ENCODE peak calls at places on chromosomes 11 and 22, in four cellular contexts. R is esophagus muscularis mucosa, Y is heart right ventricle, X is uterus. O is an unnamed sample.
A peak's percentile ranks its signal among the peaks of the same experiment; 100 is the strongest.

GRCh38 chr22:27507935-27508504 is 293.5 kb downstream of the MN1 start:
- DNase-seq in R (no peak), Y (no peak), X (no peak), O (no peak)

GRCh38 chr11:67268036-67268683 is 1.9 kb downstream of the GRK2 start:
- DNase-seq in R (no peak), Y (no peak), X (no peak), O (peak; percentile 67)

GRCh38 chr11:10522921-10523320 is 18.1 kb downstream of the RNF141 start:
- DNase-seq in R (no peak), Y (no peak), X (peak; percentile 33), O (no peak)

GRCh38 chr11:121572581-121573059 is 119.9 kb upstream of the SORL1-AS1 start:
- DNase-seq in R (no peak), Y (no peak), X (no peak), O (no peak)

GRCh38 chr11:76680517-76681425 is 10.2 kb upstream of the LRRC32 start:
- DNase-seq in R (no peak), Y (peak; percentile 87), X (peak; percentile 74), O (peak; percentile 83)

GRCh38 chr11:12224537-12224893 is 114.1 kb downstream of the MICAL2 start:
- DNase-seq in R (peak; percentile 95), Y (peak; percentile 76), X (peak; percentile 51), O (peak; percentile 84)

GRCh38 chr11:104104664-104105063 is 59.3 kb downstream of the PDGFD start:
- DNase-seq in R (no peak), Y (no peak), X (no peak), O (no peak)

GRCh38 chr22:29773233-29773632 is 6.1 kb downstream of the UQCR10 start:
- DNase-seq in R (no peak), Y (no peak), X (no peak), O (no peak)

GRCh38 chr22:40238425-40239344 is 61.0 kb downstream of the TNRC6B start:
- DNase-seq in R (no peak), Y (no peak), X (peak; percentile 47), O (no peak)

GRCh38 chr11:61132646-61133045 is 28.6 kb downstream of the VPS37C start:
- DNase-seq in R (no peak), Y (no peak), X (no peak), O (no peak)

GRCh38 chr11:61133145-61133544 is 28.1 kb downstream of the VPS37C start:
- DNase-seq in R (no peak), Y (no peak), X (no peak), O (no peak)

GRCh38 chr11:61131186-61131585 is 28.9 kb downstream of the CD5 start:
- DNase-seq in R (no peak), Y (no peak), X (no peak), O (no peak)

GRCh38 chr11:61131586-61131985 is 29.3 kb downstream of the CD5 start:
- DNase-seq in R (no peak), Y (no peak), X (no peak), O (no peak)

GRCh38 chr11:61131998-61132555 is 29.1 kb downstream of the VPS37C start:
- DNase-seq in R (no peak), Y (no peak), X (no peak), O (no peak)
- H3K9me3 ChIP-seq in R (no peaks in the 10 kb centered on the region), Y (no peaks in the 10 kb centered on the region), X (no peaks in the 10 kb centered on the region), O (no peaks in the 10 kb centered on the region)

GRCh38 chr22:47367993-47368945 is 605.8 kb downstream of the TBC1D22A start:
- DNase-seq in R (no peak), Y (no peak), X (no peak), O (no peak)
- H3K9me3 ChIP-seq in R (no peaks in the 10 kb centered on the region), Y (no peaks in the 10 kb centered on the region), X (no peaks in the 10 kb centered on the region), O (no peaks in the 10 kb centered on the region)

GRCh38 chr22:49426618-49427266 is 400.9 kb downstream of the BRD1 start:
- DNase-seq in R (no peak), Y (no peak), X (no peak), O (no peak)

GRCh38 chr22:49427341-49427740 is 400.3 kb downstream of the BRD1 start:
- DNase-seq in R (no peak), Y (no peak), X (no peak), O (no peak)

GRCh38 chr22:49431559-49431958 is 396.1 kb downstream of the BRD1 start:
- DNase-seq in R (no peak), Y (no peak), X (no peak), O (no peak)

GRCh38 chr22:49427941-49428340 is 399.7 kb downstream of the BRD1 start:
- DNase-seq in R (no peak), Y (no peak), X (no peak), O (no peak)

DNA sequence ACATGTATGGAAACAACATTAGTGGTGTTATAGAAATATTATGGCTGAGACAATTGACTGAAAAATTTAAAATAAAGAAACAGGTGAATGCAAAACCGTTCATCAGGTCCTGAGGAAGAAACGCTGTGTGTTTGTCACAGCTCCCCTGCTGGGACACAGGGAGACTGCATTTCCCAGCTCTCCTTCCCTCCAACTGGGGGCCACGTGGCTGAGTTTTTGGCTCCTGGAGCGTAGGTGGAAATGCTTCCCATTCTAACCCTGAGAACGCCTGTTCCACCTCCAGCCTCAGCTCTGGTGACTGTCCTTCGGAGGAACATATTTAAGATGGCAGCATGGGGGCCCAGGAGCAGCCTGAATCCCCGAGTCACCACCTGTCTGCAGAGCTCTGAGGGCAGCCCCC is 398.6 kb downstream of the BRD1 start:
- DNase-seq in R (no peak), Y (no peak), X (no peak), O (no peak)
- H3K9me3 ChIP-seq in R (peaks cover under 1% of the 10 kb centered on the region), Y (no peaks in the 10 kb centered on the region), X (no peaks in the 10 kb centered on the region), O (no peaks in the 10 kb centered on the region)

GRCh38 chr22:48305726-48306235 is 1521.9 kb downstream of the BRD1 start:
- DNase-seq in R (no peak), Y (no peak), X (no peak), O (no peak)

GRCh38 chr22:48306284-48306683 is 1521.4 kb downstream of the BRD1 start:
- DNase-seq in R (no peak), Y (no peak), X (no peak), O (no peak)

GRCh38 chr22:48307941-48308340 is 1519.7 kb downstream of the BRD1 start:
- DNase-seq in R (no peak), Y (no peak), X (no peak), O (no peak)

GRCh38 chr22:48309115-48309705 is 1518.5 kb downstream of the BRD1 start:
- DNase-seq in R (no peak), Y (no peak), X (no peak), O (no peak)

GRCh38 chr22:48306785-48307570 is 1520.7 kb downstream of the BRD1 start:
- DNase-seq in R (no peak), Y (no peak), X (no peak), O (no peak)
- H3K9me3 ChIP-seq in R (no peaks in the 10 kb centered on the region), Y (no peaks in the 10 kb centered on the region), X (no peaks in the 10 kb centered on the region), O (no peaks in the 10 kb centered on the region)

GRCh38 chr22:24108073-24108472 is 73.2 kb upstream of the SUSD2 start:
- DNase-seq in R (no peak), Y (no peak), X (no peak), O (no peak)
- H3K9me3 ChIP-seq in R (no peaks in the 10 kb centered on the region), Y (no peaks in the 10 kb centered on the region), X (no peaks in the 10 kb centered on the region), O (no peaks in the 10 kb centered on the region)

GRCh38 chr11:70811915-70812314 is 413.6 kb downstream of the CTTN start:
- DNase-seq in R (no peak), Y (no peak), X (no peak), O (no peak)

GRCh38 chr11:70813651-70814050 is 415.3 kb downstream of the CTTN start:
- DNase-seq in R (no peak), Y (no peak), X (no peak), O (no peak)

GRCh38 chr11:70810131-70810530 is 411.8 kb downstream of the CTTN start:
- DNase-seq in R (no peak), Y (no peak), X (no peak), O (no peak)

GRCh38 chr11:70812472-70812871 is 414.1 kb downstream of the CTTN start:
- DNase-seq in R (no peak), Y (no peak), X (no peak), O (no peak)

DNA sequence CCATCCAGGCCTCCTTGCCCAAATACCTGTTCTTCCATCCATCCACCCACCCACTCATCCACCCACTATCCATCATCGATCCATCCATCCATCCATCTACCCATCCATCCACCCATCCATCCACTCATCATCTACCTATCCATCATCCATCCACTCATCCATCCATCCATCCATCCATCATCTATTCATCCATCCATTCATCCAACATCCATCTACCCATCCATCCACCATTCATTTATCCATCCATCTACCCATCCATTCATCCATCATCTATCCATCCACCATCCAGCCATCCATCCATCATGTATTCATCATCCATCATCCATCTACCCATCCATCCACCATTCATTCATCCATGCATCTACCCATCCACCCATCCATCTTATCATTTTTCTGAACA is 413.2 kb downstream of the CTTN start:
- DNase-seq in R (no peak), Y (no peak), X (no peak), O (no peak)
- H3K9me3 ChIP-seq in R (no peaks in the 10 kb centered on the region), Y (no peaks in the 10 kb centered on the region), X (no peaks in the 10 kb centered on the region), O (no peaks in the 10 kb centered on the region)

GRCh38 chr11:17368551-17368950 is 17.0 kb downstream of the NCR3LG1 start:
- DNase-seq in R (no peak), Y (no peak), X (no peak), O (no peak)

GRCh38 chr11:17369685-17370243 is 18.2 kb downstream of the NCR3LG1 start:
- DNase-seq in R (no peak), Y (no peak), X (no peak), O (no peak)

GRCh38 chr11:17375547-17375946 is 12.9 kb downstream of the KCNJ11 start:
- DNase-seq in R (no peak), Y (no peak), X (no peak), O (no peak)

GRCh38 chr11:17369094-17369493 is 17.5 kb downstream of the NCR3LG1 start:
- DNase-seq in R (no peak), Y (no peak), X (no peak), O (no peak)

GRCh38 chr11:17371614-17372013 is 16.8 kb downstream of the KCNJ11 start:
- DNase-seq in R (no peak), Y (no peak), X (no peak), O (no peak)
- H3K9me3 ChIP-seq in R (peaks cover 29% of the 10 kb centered on the region), Y (no peaks in the 10 kb centered on the region), X (no peaks in the 10 kb centered on the region), O (peaks cover 49% of the 10 kb centered on the region)

DNA sequence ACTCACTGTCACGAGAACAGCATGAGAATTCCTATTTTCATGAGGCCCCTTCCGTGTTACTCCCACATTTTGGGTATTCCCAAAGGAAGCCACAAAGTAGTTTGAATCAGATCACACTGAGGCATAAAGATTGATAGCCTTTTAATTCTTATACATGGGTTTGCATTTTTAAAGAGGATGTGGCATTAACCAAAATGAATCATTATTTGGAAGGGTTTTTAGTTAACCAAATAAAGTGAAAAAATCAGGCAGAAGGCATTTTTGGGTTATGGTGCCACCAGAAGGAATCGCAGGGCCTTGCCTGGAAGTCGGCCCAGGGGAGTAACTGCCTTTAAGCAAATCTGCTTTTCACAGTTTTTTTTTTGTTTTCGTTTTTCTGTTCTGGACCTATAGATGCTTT is 55.4 kb downstream of the HSD17B12 start:
- DNase-seq in R (no peak), Y (no peak), X (no peak), O (no peak)
- H3K9me3 ChIP-seq in R (no peaks in the 10 kb centered on the region), Y (no peaks in the 10 kb centered on the region), X (no peaks in the 10 kb centered on the region), O (no peaks in the 10 kb centered on the region)

GRCh38 chr11:2661173-2662023 is 38.4 kb downstream of the KCNQ1OT1 start:
- DNase-seq in R (no peak), Y (no peak), X (no peak), O (no peak)
- H3K9me3 ChIP-seq in R (peaks cover 25% of the 10 kb centered on the region), Y (no peaks in the 10 kb centered on the region), X (no peaks in the 10 kb centered on the region), O (no peaks in the 10 kb centered on the region)

O was measured in ascending aorta.